ENCODE peak calls at places on chromosome 22, in six cellular contexts. K is right lobe of liver, C is transverse colon, H is spleen, T is stomach, G is uterus. B is an unnamed sample.

GRCh38 chr22:37533995-37534394 is 14.8 kb upstream of the CARD10 start:
- DNase-seq in K (no peak), C (no peak), H (no peak), T (no peak), G (no peak), B (no peak)

GRCh38 chr22:48494968-48495750 is 1332.5 kb downstream of the BRD1 start:
- DNase-seq in K (no peak), C (no peak), H (peak), T (no peak), G (no peak), B (no peak)

GRCh38 chr22:43889366-43890253 is 2.2 kb downstream of the PNPLA5 start:
- DNase-seq in K (no peak), C (no peak), H (peak), T (no peak), G (no peak), B (no peak)

GRCh38 chr22:43919106-43919965 is 4.3 kb upstream of the PNPLA3 start:
- DNase-seq in K (peak), C (no peak), H (no peak), T (peak), G (no peak), B (no peak)

GRCh38 chr22:19717691-19718254 is 3.5 kb downstream of the SEPTIN5 start:
- DNase-seq in K (peak), C (peak), H (peak), T (peak), G (peak), B (peak)

GRCh38 chr22:50342651-50343540 is at the start of gene PPP6R2:
- DNase-seq in K (peak), C (peak), H (peak), T (peak), G (peak), B (peak)

GRCh38 chr22:39613549-39613921 is 43.0 kb downstream of the CACNA1I start:
- DNase-seq in K (no peak), C (no peak), H (peak), T (no peak), G (no peak), B (no peak)

GRCh38 chr22:18032455-18033101 is 8.2 kb upstream of the MICAL3 start:
- DNase-seq in K (no peak), C (no peak), H (no peak), T (no peak), G (peak), B (no peak)

GRCh38 chr22:50581950-50582561 is 593 bp downstream of the CHKB start:
- DNase-seq in K (no peak), C (peak), H (no peak), T (no peak), G (no peak), B (peak)

GRCh38 chr22:42994917-42995562 is 19.9 kb downstream of the PACSIN2 start:
- DNase-seq in K (peak), C (peak), H (no peak), T (peak), G (peak), B (peak)

GRCh38 chr22:35258144-35258988 is 1.1 kb downstream of the HMGXB4 start:
- DNase-seq in K (no peak), C (peak), H (no peak), T (no peak), G (no peak), B (no peak)

GRCh38 chr22:49418341-49418894 is 409.3 kb downstream of the BRD1 start:
- DNase-seq in K (no peak), C (no peak), H (no peak), T (no peak), G (no peak), B (no peak)

GRCh38 chr22:39731881-39732555 is 161.5 kb downstream of the CACNA1I start:
- DNase-seq in K (no peak), C (no peak), H (peak), T (no peak), G (no peak), B (no peak)

GRCh38 chr22:20170170-20170569 is 19.3 kb upstream of the CCDC188 start:
- DNase-seq in K (no peak), C (no peak), H (no peak), T (no peak), G (no peak), B (no peak)

GRCh38 chr22:44195189-44195871 is 14.6 kb downstream of the PARVG start:
- DNase-seq in K (no peak), C (no peak), H (peak), T (no peak), G (no peak), B (no peak)

GRCh38 chr22:28703436-28703835 is 23.8 kb upstream of the TTC28 start:
- DNase-seq in K (no peak), C (no peak), H (no peak), T (no peak), G (no peak), B (no peak)

GRCh38 chr22:45324186-45324775 is 14.5 kb downstream of the FAM118A start:
- DNase-seq in K (no peak), C (no peak), H (peak), T (no peak), G (no peak), B (no peak)

GRCh38 chr22:39723463-39723862 is 152.9 kb downstream of the CACNA1I start:
- DNase-seq in K (peak), C (no peak), H (peak), T (peak), G (no peak), B (no peak)

GRCh38 chr22:40345271-40345670 is 1.0 kb upstream of the ADSL start:
- DNase-seq in K (no peak), C (peak), H (no peak), T (no peak), G (no peak), B (peak)

GRCh38 chr22:30079952-30080533 is at the start of gene HORMAD2:
- DNase-seq in K (peak), C (peak), H (no peak), T (no peak), G (no peak), B (peak)

GRCh38 chr22:38228873-38229740 is 27.3 kb downstream of the MAFF start:
- DNase-seq in K (no peak), C (peak), H (no peak), T (peak), G (no peak), B (peak)

GRCh38 chr22:37275622-37276021 is 6.7 kb upstream of the CYTH4 start:
- DNase-seq in K (no peak), C (no peak), H (no peak), T (no peak), G (no peak), B (no peak)

GRCh38 chr22:50046019-50046415 is 12.1 kb downstream of the TTLL8 start:
- DNase-seq in K (no peak), C (no peak), H (no peak), T (no peak), G (no peak), B (no peak)

GRCh38 chr22:17159504-17159951 is 451 bp upstream of the HDHD5 start:
- DNase-seq in K (peak), C (peak), H (no peak), T (peak), G (peak), B (peak)

GRCh38 chr22:43090130-43090789 is 1.1 kb upstream of the TTLL1 start:
- DNase-seq in K (peak), C (peak), H (no peak), T (peak), G (peak), B (peak)

GRCh38 chr22:38867124-38867455 is 4.9 kb downstream of the CBX6 start:
- DNase-seq in K (no peak), C (no peak), H (no peak), T (no peak), G (no peak), B (no peak)

GRCh38 chr22:31497148-31497938 is 1.0 kb downstream of the SFI1 start:
- DNase-seq in K (no peak), C (no peak), H (no peak), T (no peak), G (no peak), B (no peak)

GRCh38 chr22:30782613-30783012 is 87.9 kb downstream of the OSBP2 start:
- DNase-seq in K (no peak), C (no peak), H (no peak), T (no peak), G (no peak), B (no peak)

GRCh38 chr22:30889996-30890480 is 78.5 kb downstream of the MORC2 start:
- DNase-seq in K (peak), C (no peak), H (peak), T (no peak), G (peak), B (no peak)

GRCh38 chr22:44702479-44703219 is 645 bp downstream of the PRR5 start:
- DNase-seq in K (no peak), C (no peak), H (peak), T (peak), G (no peak), B (peak)

GRCh38 chr22:48494256-48494967 is 1333.3 kb downstream of the BRD1 start:
- DNase-seq in K (no peak), C (no peak), H (peak), T (no peak), G (no peak), B (no peak)

GRCh38 chr22:38950527-38951111 is 6.8 kb upstream of the APOBEC3A start:
- DNase-seq in K (no peak), C (no peak), H (no peak), T (no peak), G (no peak), B (peak)

GRCh38 chr22:22910272-22911240 is 22.9 kb downstream of the IGLL5 start:
- DNase-seq in K (no peak), C (no peak), H (peak), T (no peak), G (no peak), B (no peak)

GRCh38 chr22:22908941-22909604 is 21.5 kb downstream of the IGLL5 start:
- DNase-seq in K (no peak), C (no peak), H (peak), T (no peak), G (no peak), B (no peak)

GRCh38 chr22:22908495-22908861 is 20.9 kb downstream of the IGLL5 start:
- DNase-seq in K (no peak), C (no peak), H (no peak), T (no peak), G (no peak), B (no peak)

GRCh38 chr22:22911327-22912134 is 23.9 kb downstream of the IGLL5 start:
- DNase-seq in K (no peak), C (no peak), H (peak), T (no peak), G (no peak), B (no peak)

GRCh38 chr22:22909605-22910271 is 22.1 kb downstream of the IGLL5 start:
- DNase-seq in K (no peak), C (no peak), H (peak), T (no peak), G (no peak), B (no peak)
- TF ChIP-seq POLR2A in K (no peak), C (no peak), H (no peak), T (no peak), G (no peak), B (no peak)

GRCh38 chr22:25028841-25029141 is 76.3 kb downstream of the KIAA1671 start:
- DNase-seq in K (no peak), C (no peak), H (no peak), T (no peak), G (no peak), B (no peak)

GRCh38 chr22:25027052-25027525 is 74.6 kb downstream of the KIAA1671 start:
- DNase-seq in K (no peak), C (peak), H (no peak), T (no peak), G (no peak), B (peak)

GRCh38 chr22:25029181-25029580 is 76.7 kb downstream of the KIAA1671 start:
- DNase-seq in K (no peak), C (no peak), H (no peak), T (no peak), G (no peak), B (no peak)

GRCh38 chr22:25027552-25027951 is 75.0 kb downstream of the KIAA1671 start:
- DNase-seq in K (no peak), C (peak), H (no peak), T (no peak), G (no peak), B (no peak)

GRCh38 chr22:25027959-25028840 is 75.7 kb downstream of the KIAA1671 start:
- DNase-seq in K (no peak), C (peak), H (no peak), T (no peak), G (peak), B (peak)
- H3K27ac ChIP-seq in K (no peak), C (peak), H (no peak), T (peak), G (no peak), B (peak)

GRCh38 chr22:46908641-46909107 is 146.2 kb downstream of the TBC1D22A start:
- DNase-seq in K (no peak), C (no peak), H (no peak), T (no peak), G (no peak), B (no peak)

GRCh38 chr22:46905834-46906233 is 143.4 kb downstream of the TBC1D22A start:
- DNase-seq in K (no peak), C (no peak), H (no peak), T (peak), G (no peak), B (peak)

GRCh38 chr22:46907578-46908215 is 145.2 kb downstream of the TBC1D22A start:
- DNase-seq in K (no peak), C (no peak), H (no peak), T (no peak), G (no peak), B (peak)

GRCh38 chr22:46905415-46905814 is 143.0 kb downstream of the TBC1D22A start:
- DNase-seq in K (no peak), C (no peak), H (no peak), T (peak), G (no peak), B (no peak)

GRCh38 chr22:46906326-46907045 is 144.0 kb downstream of the TBC1D22A start:
- DNase-seq in K (no peak), C (no peak), H (no peak), T (no peak), G (no peak), B (peak)
- TF ChIP-seq POLR2A in K (no peak), C (no peak), H (no peak), T (no peak), G (no peak), B (no peak)

GRCh38 chr22:24541681-24542515 is 13.0 kb downstream of the GUCD1 start:
- DNase-seq in K (no peak), C (no peak), H (peak), T (no peak), G (no peak), B (no peak)

GRCh38 chr22:24543068-24543675 is 11.8 kb downstream of the GUCD1 start:
- DNase-seq in K (peak), C (no peak), H (no peak), T (peak), G (no peak), B (no peak)

GRCh38 chr22:24540470-24540869 is 14.5 kb downstream of the GUCD1 start:
- DNase-seq in K (no peak), C (no peak), H (no peak), T (no peak), G (no peak), B (no peak)

GRCh38 chr22:24543679-24544243 is 11.2 kb downstream of the GUCD1 start:
- DNase-seq in K (peak), C (no peak), H (no peak), T (no peak), G (no peak), B (no peak)

DNA sequence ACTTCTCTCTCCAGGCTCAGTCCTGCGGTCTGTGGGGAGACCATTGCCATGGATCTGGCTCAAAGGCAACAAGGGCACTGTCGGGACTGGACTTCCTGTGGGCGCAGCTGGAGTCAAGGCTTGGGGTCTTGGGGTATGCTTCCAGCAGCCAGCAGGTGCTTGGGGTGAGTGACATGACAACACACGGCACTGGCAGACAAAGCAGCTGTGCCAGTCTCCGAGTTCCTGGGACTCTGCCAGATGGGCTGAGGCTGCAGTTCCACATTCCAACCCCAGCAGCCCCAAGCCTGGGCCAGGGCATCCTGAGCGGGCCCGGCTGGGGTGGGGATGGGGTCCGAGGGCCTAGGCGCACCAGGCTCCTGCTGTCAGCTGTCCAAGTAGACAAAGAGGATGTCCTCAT is 12.3 kb downstream of the GUCD1 start:
- DNase-seq in K (peak), C (no peak), H (no peak), T (peak), G (no peak), B (no peak)
- H3K27ac ChIP-seq in K (peak), C (no peak), H (peak), T (peak), G (no peak), B (no peak)